ENCODE peak calls at places on chromosomes 13 and 19, in seven cellular contexts. C, L, T, G, U, X and O are unnamed samples. For H3K4me1 and H3K36me3, the result is how much of the 10 kb centered on the place peaks cover.

GRCh38 chr19:30719189-30719990 is 347.2 kb downstream of the ZNF536 start:
- DNase-seq in C (no peak), L (peak), T (no peak), G (peak), U (no peak), X (peak), O (no peak)

GRCh38 chr13:43132228-43132627 is 108.8 kb downstream of the DNAJC15 start:
- DNase-seq in C (peak), L (no peak), T (peak), G (peak), U (no peak), X (peak), O (peak)

GRCh38 chr13:105087941-105088340 is 1447.5 kb downstream of the EFNB2 start:
- DNase-seq in C (no peak), L (no peak), T (no peak), G (no peak), U (no peak), X (no peak), O (peak)

GRCh38 chr19:46746281-46746965 is at the start of gene STRN4:
- DNase-seq in C (peak), L (peak), T (peak), G (peak), U (peak), X (peak), O (no peak)

GRCh38 chr19:47704024-47704423 is 9.2 kb upstream of the EHD2 start:
- DNase-seq in C (no peak), L (no peak), T (no peak), G (no peak), U (no peak), X (no peak), O (no peak)

GRCh38 chr13:90307136-90307535 is 1040.4 kb upstream of the MIR17HG start:
- DNase-seq in C (no peak), L (no peak), T (no peak), G (no peak), U (no peak), X (no peak), O (no peak)

GRCh38 chr13:37381502-37381901 is 217.1 kb downstream of the POSTN start:
- DNase-seq in C (no peak), L (no peak), T (no peak), G (no peak), U (no peak), X (no peak), O (no peak)

GRCh38 chr19:58529405-58529804 is 9.8 kb upstream of the ZBTB45 start:
- DNase-seq in C (no peak), L (no peak), T (no peak), G (no peak), U (no peak), X (no peak), O (no peak)

GRCh38 chr13:27405521-27406134 is 18.8 kb upstream of the GTF3A start:
- DNase-seq in C (no peak), L (no peak), T (peak), G (no peak), U (no peak), X (no peak), O (no peak)

GRCh38 chr19:54339646-54340358 is 840 bp upstream of the LILRA4 start:
- DNase-seq in C (no peak), L (peak), T (no peak), G (no peak), U (no peak), X (no peak), O (no peak)
- H3K4me1 ChIP-seq in C (under half), L (under half), T (under half), G (under half), U (under half), X (under half), O (under half)

DNA sequence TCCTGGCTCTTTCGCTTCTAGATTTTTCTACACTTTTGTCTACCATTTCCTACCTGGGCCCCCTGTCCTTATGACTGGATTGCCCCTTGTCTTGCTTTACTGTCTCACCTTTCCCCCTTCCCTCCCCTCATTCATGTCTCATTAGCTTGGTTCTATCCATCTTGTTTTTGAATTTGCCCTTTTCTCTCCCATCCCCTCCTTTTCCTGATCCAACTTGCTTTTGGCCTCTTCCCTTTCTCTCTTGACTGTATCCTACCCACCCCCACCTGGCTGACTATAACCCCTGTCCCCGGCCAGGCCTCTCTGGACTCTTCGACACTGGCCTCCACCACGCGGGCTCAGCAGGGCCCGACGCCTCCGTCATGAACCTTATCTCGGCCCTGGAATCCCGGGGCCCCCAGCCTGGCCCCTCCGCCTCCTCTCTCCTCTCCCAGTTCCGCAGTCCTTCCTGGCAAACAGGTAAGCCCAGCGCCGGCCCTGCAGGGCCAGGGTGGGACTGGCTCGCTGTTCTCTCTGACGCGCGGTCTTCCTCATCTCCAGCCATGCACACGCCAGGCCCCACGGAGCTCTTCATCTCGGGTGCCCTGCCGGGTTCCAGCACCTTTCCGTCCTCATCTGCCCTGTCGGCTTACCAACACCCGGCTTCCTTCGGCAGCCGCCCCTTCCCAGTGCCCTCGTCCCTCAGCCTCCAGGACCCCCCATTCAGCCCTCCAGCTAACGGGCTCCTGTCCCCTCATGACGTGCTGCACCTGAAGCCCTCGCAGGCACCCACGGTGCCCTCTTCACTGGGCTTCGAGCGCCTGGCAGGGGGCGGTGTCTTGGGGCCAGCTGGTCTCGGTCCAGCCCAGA is 3.4 kb downstream of the PRR12 start:
- DNase-seq in C (no peak), L (peak), T (no peak), G (no peak), U (no peak), X (no peak), O (no peak)
- H3K36me3 ChIP-seq in C (under half), L (half or more), T (under half), G (half or more), U (under half), X (half or more), O (under half)

GRCh38 chr13:99973163-99973785 is 1.7 kb upstream of the ZIC5 start:
- DNase-seq in C (no peak), L (no peak), T (no peak), G (no peak), U (no peak), X (no peak), O (no peak)

GRCh38 chr13:99975626-99976025 is 4.1 kb upstream of the ZIC5 start:
- DNase-seq in C (no peak), L (peak), T (no peak), G (no peak), U (no peak), X (peak), O (no peak)

GRCh38 chr13:99974939-99975561 is 3.5 kb upstream of the ZIC5 start:
- DNase-seq in C (no peak), L (no peak), T (no peak), G (no peak), U (no peak), X (peak), O (no peak)

GRCh38 chr13:99973786-99974185 is 2.2 kb upstream of the ZIC5 start:
- DNase-seq in C (no peak), L (no peak), T (no peak), G (no peak), U (no peak), X (no peak), O (no peak)

DNA sequence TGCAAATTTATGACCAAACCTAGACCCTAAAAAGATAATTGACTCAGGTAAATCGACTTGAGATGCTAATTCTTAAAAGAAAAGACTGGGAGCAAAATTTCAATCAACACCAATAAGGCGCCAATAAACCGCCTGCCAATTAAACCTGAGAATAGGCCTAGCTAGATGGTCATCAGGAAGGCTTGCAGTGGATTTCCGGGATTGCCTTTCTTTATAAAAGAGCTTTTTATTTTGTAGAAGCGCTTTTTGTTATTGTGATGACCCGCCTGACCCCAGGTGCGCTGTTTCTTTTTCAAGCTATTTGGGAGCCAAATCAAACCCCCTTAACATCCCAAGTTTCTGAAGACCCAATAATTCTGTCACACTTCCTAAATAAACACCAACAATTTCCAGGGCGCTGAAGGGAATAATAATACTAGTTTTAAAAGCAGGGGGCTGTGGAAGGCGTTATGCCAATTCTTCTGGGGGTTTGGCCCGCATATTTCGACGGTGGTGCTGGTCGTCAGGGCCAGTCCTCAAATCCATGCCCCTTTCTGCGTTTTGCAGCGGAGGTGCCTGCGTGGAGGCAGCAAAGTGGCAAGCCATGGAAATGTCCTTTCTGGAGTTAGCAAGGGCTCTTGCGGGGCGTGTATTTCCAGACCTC is 2.9 kb upstream of the ZIC5 start:
- DNase-seq in C (no peak), L (no peak), T (no peak), G (no peak), U (no peak), X (no peak), O (no peak)
- H3K4me3 ChIP-seq in C (no peak), L (no peak), T (no peak), G (no peak), U (no peak), X (no peak), O (no peak)

DNA sequence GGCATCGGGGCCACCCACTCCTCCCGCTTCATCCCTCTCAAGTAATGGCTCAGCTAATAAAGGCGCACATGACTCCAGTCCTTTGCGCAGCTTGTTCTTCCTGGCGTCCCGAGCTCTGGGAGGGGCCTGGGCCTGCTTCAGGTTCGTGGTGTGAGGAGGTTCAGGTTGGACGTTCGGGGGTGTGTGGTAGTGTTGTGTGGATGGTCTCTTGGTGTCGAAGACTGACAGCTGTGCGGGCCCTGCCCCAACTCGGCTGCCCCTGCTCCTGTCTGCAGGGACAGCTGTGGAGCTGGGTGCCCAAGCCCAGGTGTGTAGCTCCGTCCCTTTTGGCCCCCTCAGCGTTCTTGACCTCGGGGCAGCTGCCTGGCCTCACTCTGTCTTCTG is 2.2 kb downstream of the RPS15 start:
- DNase-seq in C (no peak), L (no peak), T (no peak), G (no peak), U (no peak), X (no peak), O (no peak)
- H3K4me1 ChIP-seq in C (under half), L (under half), T (under half), G (under half), U (under half), X (under half), O (under half)

GRCh38 chr19:11448923-11449554 is 13.6 kb downstream of the PRKCSH start:
- DNase-seq in C (no peak), L (no peak), T (no peak), G (no peak), U (no peak), X (no peak), O (no peak)
- H3K36me3 ChIP-seq in C (under half), L (under half), T (under half), G (under half), U (under half), X (half or more), O (under half)

GRCh38 chr13:111436446-111436845 is 116.0 kb downstream of the TEX29 start:
- DNase-seq in C (no peak), L (no peak), T (no peak), G (no peak), U (no peak), X (no peak), O (no peak)
- H3K4me3 ChIP-seq in C (no peak), L (no peak), T (no peak), G (no peak), U (no peak), X (no peak), O (no peak)